ENCODE peak calls at places on chromosomes 5 and 9, in five cellular contexts. O is BE2C, Y is germinal center, Q is A172, U is NCI-H69. D is an unnamed sample.

GRCh38 chr5:53233653-53234405 is 124.3 kb upstream of the MOCS2 start:
- DNase-seq in Q (no peak), U (no peak), O (no peak), Y (no peak), D (no peak)

GRCh38 chr5:135535820-135536801 is at the start of gene NEUROG1:
- DNase-seq in Y (no peak), O (peak), Q (no peak), U (peak), D (peak)

GRCh38 chr9:73237140-73237539 is 85.5 kb downstream of the ANXA1 start:
- DNase-seq in Q (no peak), U (no peak), O (no peak), Y (no peak), D (no peak)

GRCh38 chr9:77883846-77884771 is 147.5 kb downstream of the GNAQ start:
- DNase-seq in U (no peak), Y (no peak), Q (peak), O (peak), D (peak)

GRCh38 chr5:176901260-176902101 is 2.3 kb upstream of the HK3 start:
- DNase-seq in Y (no peak), U (no peak), Q (no peak), O (no peak), D (no peak)

GRCh38 chr5:125081101-125081500 is 334.7 kb upstream of the ZNF608 start:
- DNase-seq in Y (no peak), U (no peak), Q (no peak), O (no peak), D (no peak)

GRCh38 chr9:107750741-107751521 is 261.4 kb upstream of the KLF4 start:
- DNase-seq in O (no peak), Y (no peak), U (peak), Q (peak), D (no peak)

GRCh38 chr5:108639356-108639755 is 108.3 kb upstream of the FER start:
- DNase-seq in U (no peak), Y (no peak), Q (no peak), O (no peak), D (no peak)

GRCh38 chr9:29220852-29221251 is 1647.6 kb upstream of the C9orf72 start:
- DNase-seq in O (no peak), U (peak), Q (no peak), Y (no peak), D (no peak)

GRCh38 chr5:144468542-144468941 is 297.9 kb downstream of the KCTD16 start:
- DNase-seq in O (no peak), Y (no peak), Q (no peak), U (peak), D (peak)

GRCh38 chr9:124522121-124523098 is 15.2 kb upstream of the NR5A1 start:
- DNase-seq in O (no peak), Y (no peak), U (no peak), Q (no peak), D (peak)

GRCh38 chr5:72816297-72817075 is at the start of gene TNPO1:
- DNase-seq in Y (peak), Q (peak), U (peak), O (peak), D (peak)

GRCh38 chr5:59005934-59006701 is 423.2 kb downstream of the RAB3C start:
- DNase-seq in U (no peak), O (no peak), Q (no peak), Y (no peak), D (no peak)

D was measured in NCI-H82.